ENCODE peak calls at places on chromosomes 1 and 21, in eight cellular contexts. One of them, this sample, is unnamed.

GRCh38 chr1:198156745-198157240 is at the start of gene NEK7:
- DNase-seq in IMR-90: peak
- DNase-seq in right cardiac atrium: peak
- DNase-seq in BE2C: peak
- DNase-seq in fibroblast of mammary gland: peak
- DNase-seq in NB4: peak
- DNase-seq in kidney: peak
- DNase-seq in astrocyte of the spinal cord: peak
- DNase-seq in this sample: no peak

GRCh38 chr1:175863291-175864050 is 120.1 kb upstream of the TNR start:
- DNase-seq in BE2C: no peak
- DNase-seq in kidney: no peak
- DNase-seq in astrocyte of the spinal cord: no peak
- DNase-seq in IMR-90: no peak
- DNase-seq in fibroblast of mammary gland: no peak
- DNase-seq in NB4: no peak
- DNase-seq in right cardiac atrium: no peak
- DNase-seq in this sample: no peak

GRCh38 chr1:23638188-23638619 is 53.4 kb upstream of the RPL11 start:
- DNase-seq in BE2C: no peak
- DNase-seq in fibroblast of mammary gland: peak
- DNase-seq in astrocyte of the spinal cord: no peak
- DNase-seq in kidney: no peak
- DNase-seq in NB4: no peak
- DNase-seq in right cardiac atrium: peak
- DNase-seq in IMR-90: no peak
- DNase-seq in this sample: no peak

GRCh38 chr21:37688952-37689659 is 227.2 kb downstream of the KCNJ6 start:
- DNase-seq in IMR-90: no peak
- DNase-seq in NB4: no peak
- DNase-seq in kidney: no peak
- DNase-seq in right cardiac atrium: no peak
- DNase-seq in astrocyte of the spinal cord: no peak
- DNase-seq in BE2C: no peak
- DNase-seq in fibroblast of mammary gland: no peak
- DNase-seq in this sample: no peak

GRCh38 chr1:7278827-7279752 is 492.0 kb upstream of the VAMP3 start:
- DNase-seq in IMR-90: peak
- DNase-seq in BE2C: no peak
- DNase-seq in kidney: no peak
- DNase-seq in fibroblast of mammary gland: no peak
- DNase-seq in right cardiac atrium: no peak
- DNase-seq in astrocyte of the spinal cord: no peak
- DNase-seq in NB4: no peak
- DNase-seq in this sample: no peak

GRCh38 chr1:152878042-152878441 is at the start of gene SMCP:
- DNase-seq in BE2C: peak
- DNase-seq in kidney: no peak
- DNase-seq in right cardiac atrium: no peak
- DNase-seq in astrocyte of the spinal cord: no peak
- DNase-seq in NB4: peak
- DNase-seq in fibroblast of mammary gland: no peak
- DNase-seq in IMR-90: no peak
- DNase-seq in this sample: no peak

GRCh38 chr1:152745289-152745704 is 12.5 kb upstream of the KPRP start:
- DNase-seq in NB4: peak
- DNase-seq in right cardiac atrium: no peak
- DNase-seq in IMR-90: peak
- DNase-seq in astrocyte of the spinal cord: peak
- DNase-seq in kidney: no peak
- DNase-seq in BE2C: no peak
- DNase-seq in fibroblast of mammary gland: peak
- DNase-seq in this sample: no peak

GRCh38 chr1:25793585-25794170 is 6.3 kb upstream of the SELENON start:
- DNase-seq in BE2C: no peak
- DNase-seq in kidney: no peak
- DNase-seq in IMR-90: peak
- DNase-seq in astrocyte of the spinal cord: no peak
- DNase-seq in right cardiac atrium: no peak
- DNase-seq in fibroblast of mammary gland: no peak
- DNase-seq in NB4: no peak
- DNase-seq in this sample: no peak

GRCh38 chr1:58318157-58318665 is 228.3 kb downstream of the OMA1 start:
- DNase-seq in IMR-90: no peak
- DNase-seq in right cardiac atrium: no peak
- DNase-seq in NB4: no peak
- DNase-seq in astrocyte of the spinal cord: no peak
- DNase-seq in fibroblast of mammary gland: peak
- DNase-seq in kidney: no peak
- DNase-seq in BE2C: no peak
- DNase-seq in this sample: no peak

GRCh38 chr1:228875741-228876140 is 140.5 kb downstream of the RHOU start:
- DNase-seq in right cardiac atrium: no peak
- DNase-seq in kidney: no peak
- DNase-seq in fibroblast of mammary gland: no peak
- DNase-seq in BE2C: no peak
- DNase-seq in IMR-90: no peak
- DNase-seq in NB4: no peak
- DNase-seq in astrocyte of the spinal cord: no peak
- DNase-seq in this sample: no peak

GRCh38 chr1:84785231-84785630 is 95.0 kb upstream of the SSX2IP start:
- DNase-seq in fibroblast of mammary gland: no peak
- DNase-seq in astrocyte of the spinal cord: no peak
- DNase-seq in IMR-90: peak
- DNase-seq in BE2C: no peak
- DNase-seq in kidney: no peak
- DNase-seq in NB4: no peak
- DNase-seq in right cardiac atrium: no peak
- DNase-seq in this sample: no peak

GRCh38 chr1:54800899-54801759 is at the start of gene TTC22:
- DNase-seq in right cardiac atrium: no peak
- DNase-seq in IMR-90: no peak
- DNase-seq in astrocyte of the spinal cord: no peak
- DNase-seq in kidney: peak
- DNase-seq in fibroblast of mammary gland: no peak
- DNase-seq in BE2C: no peak
- DNase-seq in NB4: peak
- DNase-seq in this sample: no peak

GRCh38 chr1:228353601-228354371 is 52.8 kb downstream of the TRIM11 start:
- DNase-seq in BE2C: no peak
- DNase-seq in right cardiac atrium: peak
- DNase-seq in NB4: no peak
- DNase-seq in astrocyte of the spinal cord: no peak
- DNase-seq in IMR-90: no peak
- DNase-seq in fibroblast of mammary gland: no peak
- DNase-seq in kidney: peak
- DNase-seq in this sample: no peak

GRCh38 chr1:243244420-243244819 is 10.7 kb downstream of the CEP170 start:
- DNase-seq in fibroblast of mammary gland: no peak
- DNase-seq in kidney: no peak
- DNase-seq in astrocyte of the spinal cord: no peak
- DNase-seq in right cardiac atrium: no peak
- DNase-seq in IMR-90: no peak
- DNase-seq in BE2C: no peak
- DNase-seq in NB4: peak
- DNase-seq in this sample: no peak

GRCh38 chr1:8422439-8423133 is 104.7 kb downstream of the SLC45A1 start:
- DNase-seq in kidney: no peak
- DNase-seq in BE2C: no peak
- DNase-seq in right cardiac atrium: peak
- DNase-seq in IMR-90: peak
- DNase-seq in fibroblast of mammary gland: no peak
- DNase-seq in NB4: no peak
- DNase-seq in astrocyte of the spinal cord: peak
- DNase-seq in this sample: no peak

GRCh38 chr1:117146570-117147340 is 25.2 kb upstream of the TRIM45 start:
- DNase-seq in NB4: peak
- DNase-seq in astrocyte of the spinal cord: peak
- DNase-seq in IMR-90: peak
- DNase-seq in BE2C: no peak
- DNase-seq in fibroblast of mammary gland: peak
- DNase-seq in kidney: no peak
- DNase-seq in right cardiac atrium: no peak
- DNase-seq in this sample: peak

GRCh38 chr21:45615145-45615711 is 28.3 kb upstream of the PCBP3 start:
- DNase-seq in fibroblast of mammary gland: peak
- DNase-seq in NB4: peak
- DNase-seq in kidney: peak
- DNase-seq in IMR-90: peak
- DNase-seq in BE2C: peak
- DNase-seq in astrocyte of the spinal cord: peak
- DNase-seq in right cardiac atrium: no peak
- DNase-seq in this sample: no peak
- H3K4me3 ChIP-seq in fibroblast of mammary gland: no peak
- H3K4me3 ChIP-seq in NB4: no peak
- H3K4me3 ChIP-seq in kidney: no peak
- H3K4me3 ChIP-seq in IMR-90: no peak
- H3K4me3 ChIP-seq in BE2C: peak
- H3K4me3 ChIP-seq in astrocyte of the spinal cord: no peak
- H3K4me3 ChIP-seq in right cardiac atrium: no peak
- H3K4me3 ChIP-seq in this sample: no peak

GRCh38 chr1:231954751-231955150 is 328.2 kb downstream of the DISC1 start:
- DNase-seq in BE2C: no peak
- DNase-seq in right cardiac atrium: no peak
- DNase-seq in astrocyte of the spinal cord: no peak
- DNase-seq in kidney: no peak
- DNase-seq in IMR-90: no peak
- DNase-seq in fibroblast of mammary gland: no peak
- DNase-seq in NB4: no peak
- DNase-seq in this sample: no peak
- H3K4me3 ChIP-seq in BE2C: no peak
- H3K4me3 ChIP-seq in right cardiac atrium: no peak
- H3K4me3 ChIP-seq in astrocyte of the spinal cord: no peak
- H3K4me3 ChIP-seq in kidney: no peak
- H3K4me3 ChIP-seq in IMR-90: no peak
- H3K4me3 ChIP-seq in fibroblast of mammary gland: no peak
- H3K4me3 ChIP-seq in NB4: no peak
- H3K4me3 ChIP-seq in this sample: no peak

GRCh38 chr1:73811798-73812197 is 386.2 kb downstream of the LRRIQ3 start:
- DNase-seq in BE2C: no peak
- DNase-seq in kidney: no peak
- DNase-seq in right cardiac atrium: no peak
- DNase-seq in fibroblast of mammary gland: no peak
- DNase-seq in astrocyte of the spinal cord: no peak
- DNase-seq in IMR-90: no peak
- DNase-seq in NB4: no peak
- DNase-seq in this sample: no peak

GRCh38 chr1:73813726-73814125 is 384.2 kb downstream of the LRRIQ3 start:
- DNase-seq in kidney: no peak
- DNase-seq in astrocyte of the spinal cord: no peak
- DNase-seq in BE2C: no peak
- DNase-seq in IMR-90: no peak
- DNase-seq in fibroblast of mammary gland: no peak
- DNase-seq in right cardiac atrium: no peak
- DNase-seq in NB4: no peak
- DNase-seq in this sample: no peak
- H3K4me3 ChIP-seq in kidney: no peak
- H3K4me3 ChIP-seq in astrocyte of the spinal cord: no peak
- H3K4me3 ChIP-seq in BE2C: no peak
- H3K4me3 ChIP-seq in IMR-90: no peak
- H3K4me3 ChIP-seq in fibroblast of mammary gland: no peak
- H3K4me3 ChIP-seq in right cardiac atrium: no peak
- H3K4me3 ChIP-seq in NB4: no peak
- H3K4me3 ChIP-seq in this sample: no peak

DNA sequence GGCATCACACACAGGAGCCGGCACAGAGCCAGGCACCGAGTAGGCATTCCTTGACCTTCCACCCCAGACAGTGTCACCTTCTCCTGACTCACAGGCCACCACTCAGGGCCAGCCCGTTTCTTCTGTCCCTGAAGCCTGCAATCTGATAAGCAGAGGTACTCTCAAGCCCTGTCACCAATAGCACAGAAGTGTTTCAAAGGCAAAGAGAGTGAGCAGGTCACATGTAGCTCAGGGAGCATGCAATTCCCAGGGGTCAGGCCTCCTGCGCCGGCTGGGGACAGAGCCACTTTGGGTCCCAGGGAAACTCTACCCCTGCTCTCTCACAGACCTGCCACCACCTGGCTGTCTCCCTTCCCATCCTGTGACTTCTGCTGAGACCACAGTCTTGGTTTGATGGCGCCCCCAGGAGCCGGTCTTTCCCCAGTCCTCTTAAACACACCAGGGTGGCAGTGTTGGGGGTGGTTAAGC is 13.2 kb downstream of the CAPN9 start:
- DNase-seq in fibroblast of mammary gland: no peak
- DNase-seq in BE2C: no peak
- DNase-seq in astrocyte of the spinal cord: no peak
- DNase-seq in NB4: no peak
- DNase-seq in kidney: no peak
- DNase-seq in right cardiac atrium: no peak
- DNase-seq in IMR-90: no peak
- DNase-seq in this sample: no peak
- H3K4me3 ChIP-seq in fibroblast of mammary gland: no peak
- H3K4me3 ChIP-seq in BE2C: no peak
- H3K4me3 ChIP-seq in astrocyte of the spinal cord: no peak
- H3K4me3 ChIP-seq in NB4: no peak
- H3K4me3 ChIP-seq in kidney: no peak
- H3K4me3 ChIP-seq in right cardiac atrium: no peak
- H3K4me3 ChIP-seq in IMR-90: no peak
- H3K4me3 ChIP-seq in this sample: no peak

GRCh38 chr1:81800741-81801031 is at the start of gene ADGRL2:
- DNase-seq in right cardiac atrium: no peak
- DNase-seq in BE2C: no peak
- DNase-seq in NB4: no peak
- DNase-seq in fibroblast of mammary gland: no peak
- DNase-seq in kidney: peak
- DNase-seq in IMR-90: no peak
- DNase-seq in astrocyte of the spinal cord: no peak
- DNase-seq in this sample: no peak
- H3K4me3 ChIP-seq in right cardiac atrium: peak
- H3K4me3 ChIP-seq in BE2C: peak
- H3K4me3 ChIP-seq in NB4: no peak
- H3K4me3 ChIP-seq in fibroblast of mammary gland: peak
- H3K4me3 ChIP-seq in kidney: peak
- H3K4me3 ChIP-seq in IMR-90: peak
- H3K4me3 ChIP-seq in astrocyte of the spinal cord: peak
- H3K4me3 ChIP-seq in this sample: peak

GRCh38 chr1:160645386-160646063 is 1.3 kb downstream of the SLAMF1 start:
- DNase-seq in fibroblast of mammary gland: no peak
- DNase-seq in kidney: no peak
- DNase-seq in IMR-90: no peak
- DNase-seq in BE2C: no peak
- DNase-seq in NB4: no peak
- DNase-seq in astrocyte of the spinal cord: no peak
- DNase-seq in right cardiac atrium: no peak
- DNase-seq in this sample: no peak
- H3K4me3 ChIP-seq in fibroblast of mammary gland: no peak
- H3K4me3 ChIP-seq in kidney: no peak
- H3K4me3 ChIP-seq in IMR-90: no peak
- H3K4me3 ChIP-seq in BE2C: no peak
- H3K4me3 ChIP-seq in NB4: no peak
- H3K4me3 ChIP-seq in astrocyte of the spinal cord: no peak
- H3K4me3 ChIP-seq in right cardiac atrium: no peak
- H3K4me3 ChIP-seq in this sample: no peak

DNA sequence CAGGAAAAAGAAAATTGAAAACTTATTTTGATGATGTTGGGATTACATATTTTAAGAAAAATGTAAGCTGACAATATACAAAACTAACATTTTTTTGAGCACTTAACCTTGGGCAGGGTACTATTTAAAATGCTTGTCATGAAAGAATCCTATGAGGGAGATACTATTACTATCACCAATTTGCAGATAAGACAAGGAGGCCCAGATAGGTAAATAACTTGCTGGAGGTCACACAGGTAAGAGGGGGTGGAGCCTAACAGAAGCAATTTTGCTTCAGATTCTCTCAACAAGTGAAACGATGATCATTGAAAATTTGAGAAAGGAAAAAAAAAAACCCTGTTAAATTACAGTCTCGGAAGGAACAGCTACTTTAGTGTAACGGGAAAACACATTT is 1.2 kb downstream of the GART start:
- DNase-seq in BE2C: no peak
- DNase-seq in astrocyte of the spinal cord: no peak
- DNase-seq in IMR-90: no peak
- DNase-seq in fibroblast of mammary gland: no peak
- DNase-seq in right cardiac atrium: no peak
- DNase-seq in kidney: no peak
- DNase-seq in NB4: no peak
- DNase-seq in this sample: no peak
- H3K4me3 ChIP-seq in BE2C: peak
- H3K4me3 ChIP-seq in astrocyte of the spinal cord: peak
- H3K4me3 ChIP-seq in IMR-90: no peak
- H3K4me3 ChIP-seq in fibroblast of mammary gland: peak
- H3K4me3 ChIP-seq in right cardiac atrium: no peak
- H3K4me3 ChIP-seq in kidney: no peak
- H3K4me3 ChIP-seq in NB4: peak
- H3K4me3 ChIP-seq in this sample: peak